ENCODE peak calls at places on chromosomes 2 and 18, in four cellular contexts. One of them, this sample, is unnamed.

GRCh38 chr2:84776011-84776410 is 104.9 kb downstream of the TRABD2A start:
- DNase-seq in COR-L47: no peak
- DNase-seq in NT2/D1: no peak
- DNase-seq in activated naive CD8-positive, alpha-beta T cell treated with anti-CD3 and anti-CD28 coated beads for 36 hours: no peak
- DNase-seq in this sample: no peak

GRCh38 chr2:174607989-174608865 is 10.6 kb upstream of the WIPF1 start:
- DNase-seq in COR-L47: no peak
- DNase-seq in NT2/D1: no peak
- DNase-seq in activated naive CD8-positive, alpha-beta T cell treated with anti-CD3 and anti-CD28 coated beads for 36 hours: peak; percentile 58
- DNase-seq in this sample: no peak

GRCh38 chr2:54239427-54239826 is 16.6 kb downstream of the TSPYL6 start:
- DNase-seq in COR-L47: no peak
- DNase-seq in NT2/D1: no peak
- DNase-seq in activated naive CD8-positive, alpha-beta T cell treated with anti-CD3 and anti-CD28 coated beads for 36 hours: no peak
- DNase-seq in this sample: no peak

GRCh38 chr18:44856157-44856556 is 175.5 kb downstream of the SETBP1 start:
- DNase-seq in COR-L47: no peak
- DNase-seq in NT2/D1: no peak
- DNase-seq in activated naive CD8-positive, alpha-beta T cell treated with anti-CD3 and anti-CD28 coated beads for 36 hours: no peak
- DNase-seq in this sample: no peak

GRCh38 chr2:196128749-196129148 is 42.6 kb downstream of the STK17B start:
- DNase-seq in COR-L47: no peak
- DNase-seq in NT2/D1: no peak
- DNase-seq in activated naive CD8-positive, alpha-beta T cell treated with anti-CD3 and anti-CD28 coated beads for 36 hours: no peak
- DNase-seq in this sample: no peak

GRCh38 chr2:77567723-77568122 is 45.5 kb upstream of the LRRTM4 start:
- DNase-seq in COR-L47: no peak
- DNase-seq in NT2/D1: no peak
- DNase-seq in activated naive CD8-positive, alpha-beta T cell treated with anti-CD3 and anti-CD28 coated beads for 36 hours: no peak
- DNase-seq in this sample: no peak

GRCh38 chr2:72971036-72971435 is 53.7 kb downstream of the EMX1 start:
- DNase-seq in COR-L47: no peak
- DNase-seq in NT2/D1: no peak
- DNase-seq in activated naive CD8-positive, alpha-beta T cell treated with anti-CD3 and anti-CD28 coated beads for 36 hours: no peak
- DNase-seq in this sample: no peak

GRCh38 chr18:10215444-10215843 is 239.0 kb upstream of the APCDD1 start:
- DNase-seq in COR-L47: no peak
- DNase-seq in NT2/D1: no peak
- DNase-seq in activated naive CD8-positive, alpha-beta T cell treated with anti-CD3 and anti-CD28 coated beads for 36 hours: no peak
- DNase-seq in this sample: no peak

GRCh38 chr18:40874233-40874632 is 1080.8 kb upstream of the PIK3C3 start:
- DNase-seq in COR-L47: no peak
- DNase-seq in NT2/D1: no peak
- DNase-seq in activated naive CD8-positive, alpha-beta T cell treated with anti-CD3 and anti-CD28 coated beads for 36 hours: no peak
- DNase-seq in this sample: no peak

GRCh38 chr2:120551540-120551939 is 184.1 kb upstream of the GLI2 start:
- DNase-seq in COR-L47: no peak
- DNase-seq in NT2/D1: no peak
- DNase-seq in activated naive CD8-positive, alpha-beta T cell treated with anti-CD3 and anti-CD28 coated beads for 36 hours: no peak
- DNase-seq in this sample: peak; percentile 14

GRCh38 chr2:235779444-235779896 is 285.6 kb downstream of the AGAP1 start:
- DNase-seq in COR-L47: peak; percentile 16
- DNase-seq in NT2/D1: peak; percentile 72
- DNase-seq in activated naive CD8-positive, alpha-beta T cell treated with anti-CD3 and anti-CD28 coated beads for 36 hours: peak; percentile 57
- DNase-seq in this sample: peak; percentile 74

GRCh38 chr18:23998811-23999210 is 15.7 kb upstream of the TTC39C start:
- DNase-seq in COR-L47: peak; percentile 99
- DNase-seq in NT2/D1: no peak
- DNase-seq in activated naive CD8-positive, alpha-beta T cell treated with anti-CD3 and anti-CD28 coated beads for 36 hours: no peak
- DNase-seq in this sample: no peak

GRCh38 chr2:188340257-188340656 is 48.6 kb downstream of the GULP1 start:
- DNase-seq in COR-L47: no peak
- DNase-seq in NT2/D1: no peak
- DNase-seq in activated naive CD8-positive, alpha-beta T cell treated with anti-CD3 and anti-CD28 coated beads for 36 hours: no peak
- DNase-seq in this sample: no peak